ENCODE peak calls at places on chromosome 10, in nine cellular contexts. One of them, this sample, is unnamed. For H3K4me1, the result is how much of the 10 kb centered on the place peaks cover.

GRCh38 chr10:14656052-14656451 is 118.6 kb downstream of the FAM107B start:
- DNase-seq in transverse colon: no peak
- DNase-seq in left lung: no peak
- DNase-seq in OCI-LY7: no peak
- DNase-seq in trophoblast cell: no peak
- DNase-seq in fibroblast of lung: no peak
- DNase-seq in breast epithelium: no peak
- DNase-seq in uterus: no peak
- DNase-seq in upper lobe of left lung: no peak
- DNase-seq in this sample: no peak

GRCh38 chr10:63744060-63744941 is 223.1 kb downstream of the REEP3 start:
- DNase-seq in transverse colon: no peak
- DNase-seq in left lung: no peak
- DNase-seq in OCI-LY7: no peak
- DNase-seq in trophoblast cell: no peak
- DNase-seq in fibroblast of lung: peak
- DNase-seq in breast epithelium: no peak
- DNase-seq in uterus: no peak
- DNase-seq in upper lobe of left lung: no peak
- DNase-seq in this sample: no peak

GRCh38 chr10:127013251-127013656 is 108.0 kb downstream of the DOCK1 start:
- DNase-seq in transverse colon: peak
- DNase-seq in left lung: no peak
- DNase-seq in OCI-LY7: no peak
- DNase-seq in trophoblast cell: no peak
- DNase-seq in fibroblast of lung: no peak
- DNase-seq in breast epithelium: no peak
- DNase-seq in uterus: no peak
- DNase-seq in upper lobe of left lung: no peak
- DNase-seq in this sample: no peak

GRCh38 chr10:124573726-124574455 is 112.3 kb downstream of the LHPP start:
- DNase-seq in transverse colon: no peak
- DNase-seq in left lung: peak
- DNase-seq in OCI-LY7: no peak
- DNase-seq in trophoblast cell: no peak
- DNase-seq in fibroblast of lung: no peak
- DNase-seq in breast epithelium: no peak
- DNase-seq in uterus: no peak
- DNase-seq in upper lobe of left lung: no peak
- DNase-seq in this sample: no peak

GRCh38 chr10:89942217-89942616 is 240.8 kb downstream of the KIF20B start:
- DNase-seq in transverse colon: no peak
- DNase-seq in left lung: no peak
- DNase-seq in OCI-LY7: no peak
- DNase-seq in trophoblast cell: no peak
- DNase-seq in fibroblast of lung: no peak
- DNase-seq in breast epithelium: no peak
- DNase-seq in uterus: no peak
- DNase-seq in upper lobe of left lung: no peak
- DNase-seq in this sample: no peak

GRCh38 chr10:72009430-72010081 is 45.4 kb downstream of the CHST3 start:
- DNase-seq in transverse colon: peak
- DNase-seq in left lung: no peak
- DNase-seq in OCI-LY7: no peak
- DNase-seq in trophoblast cell: peak
- DNase-seq in fibroblast of lung: peak
- DNase-seq in breast epithelium: peak
- DNase-seq in uterus: peak
- DNase-seq in upper lobe of left lung: no peak
- DNase-seq in this sample: peak

GRCh38 chr10:70980687-70981086 is 92.3 kb upstream of the PCBD1 start:
- DNase-seq in transverse colon: no peak
- DNase-seq in left lung: no peak
- DNase-seq in OCI-LY7: no peak
- DNase-seq in trophoblast cell: no peak
- DNase-seq in fibroblast of lung: no peak
- DNase-seq in breast epithelium: no peak
- DNase-seq in uterus: no peak
- DNase-seq in upper lobe of left lung: no peak
- DNase-seq in this sample: no peak

GRCh38 chr10:118445535-118445934 is 103.4 kb upstream of the FAM204A start:
- DNase-seq in transverse colon: no peak
- DNase-seq in left lung: no peak
- DNase-seq in OCI-LY7: no peak
- DNase-seq in trophoblast cell: no peak
- DNase-seq in fibroblast of lung: no peak
- DNase-seq in breast epithelium: no peak
- DNase-seq in uterus: no peak
- DNase-seq in upper lobe of left lung: no peak
- DNase-seq in this sample: no peak

GRCh38 chr10:110275140-110275729 is 29.5 kb downstream of the SMNDC1 start:
- DNase-seq in transverse colon: no peak
- DNase-seq in left lung: no peak
- DNase-seq in OCI-LY7: no peak
- DNase-seq in trophoblast cell: no peak
- DNase-seq in fibroblast of lung: no peak
- DNase-seq in breast epithelium: no peak
- DNase-seq in uterus: no peak
- DNase-seq in upper lobe of left lung: no peak
- DNase-seq in this sample: no peak

GRCh38 chr10:92387289-92387940 is 96.4 kb downstream of the MARCHF5 start:
- DNase-seq in transverse colon: no peak
- DNase-seq in left lung: no peak
- DNase-seq in OCI-LY7: peak
- DNase-seq in trophoblast cell: peak
- DNase-seq in fibroblast of lung: peak
- DNase-seq in breast epithelium: no peak
- DNase-seq in uterus: no peak
- DNase-seq in upper lobe of left lung: no peak
- DNase-seq in this sample: no peak

GRCh38 chr10:123245264-123245663 is 91.1 kb downstream of the BUB3 start:
- DNase-seq in transverse colon: no peak
- DNase-seq in left lung: no peak
- DNase-seq in OCI-LY7: no peak
- DNase-seq in trophoblast cell: no peak
- DNase-seq in fibroblast of lung: no peak
- DNase-seq in breast epithelium: no peak
- DNase-seq in uterus: no peak
- DNase-seq in upper lobe of left lung: no peak
- DNase-seq in this sample: no peak

GRCh38 chr10:80199828-80200227 is 5.5 kb downstream of the ANXA11 start:
- DNase-seq in transverse colon: peak
- DNase-seq in left lung: no peak
- DNase-seq in OCI-LY7: no peak
- DNase-seq in trophoblast cell: peak
- DNase-seq in fibroblast of lung: peak
- DNase-seq in breast epithelium: no peak
- DNase-seq in uterus: peak
- DNase-seq in upper lobe of left lung: no peak
- DNase-seq in this sample: no peak

GRCh38 chr10:112768121-112768520 is 181.9 kb upstream of the TCF7L2 start:
- DNase-seq in transverse colon: no peak
- DNase-seq in left lung: no peak
- DNase-seq in OCI-LY7: no peak
- DNase-seq in trophoblast cell: no peak
- DNase-seq in fibroblast of lung: no peak
- DNase-seq in breast epithelium: no peak
- DNase-seq in uterus: no peak
- DNase-seq in upper lobe of left lung: no peak
- DNase-seq in this sample: no peak

GRCh38 chr10:31207636-31208035 is 111.4 kb upstream of the ZEB1 start:
- DNase-seq in transverse colon: no peak
- DNase-seq in left lung: no peak
- DNase-seq in OCI-LY7: no peak
- DNase-seq in trophoblast cell: no peak
- DNase-seq in fibroblast of lung: no peak
- DNase-seq in breast epithelium: no peak
- DNase-seq in uterus: no peak
- DNase-seq in upper lobe of left lung: no peak
- DNase-seq in this sample: no peak

GRCh38 chr10:88273567-88273966 is 309.6 kb downstream of the RNLS start:
- DNase-seq in transverse colon: no peak
- DNase-seq in left lung: no peak
- DNase-seq in OCI-LY7: no peak
- DNase-seq in trophoblast cell: no peak
- DNase-seq in fibroblast of lung: no peak
- DNase-seq in breast epithelium: no peak
- DNase-seq in uterus: no peak
- DNase-seq in upper lobe of left lung: no peak
- DNase-seq in this sample: no peak

GRCh38 chr10:130561681-130562080 is 425.5 kb downstream of the GLRX3 start:
- DNase-seq in transverse colon: no peak
- DNase-seq in left lung: no peak
- DNase-seq in OCI-LY7: no peak
- DNase-seq in trophoblast cell: no peak
- DNase-seq in fibroblast of lung: no peak
- DNase-seq in breast epithelium: no peak
- DNase-seq in uterus: no peak
- DNase-seq in upper lobe of left lung: no peak
- DNase-seq in this sample: no peak

GRCh38 chr10:130751851-130752250 is 559.7 kb downstream of the TCERG1L start:
- DNase-seq in transverse colon: no peak
- DNase-seq in left lung: no peak
- DNase-seq in OCI-LY7: no peak
- DNase-seq in trophoblast cell: no peak
- DNase-seq in fibroblast of lung: no peak
- DNase-seq in breast epithelium: peak
- DNase-seq in uterus: no peak
- DNase-seq in upper lobe of left lung: no peak
- DNase-seq in this sample: no peak

GRCh38 chr10:124155781-124156401 is 62.5 kb upstream of the CHST15 start:
- DNase-seq in transverse colon: no peak
- DNase-seq in left lung: no peak
- DNase-seq in OCI-LY7: no peak
- DNase-seq in trophoblast cell: peak
- DNase-seq in fibroblast of lung: peak
- DNase-seq in breast epithelium: no peak
- DNase-seq in uterus: no peak
- DNase-seq in upper lobe of left lung: peak
- DNase-seq in this sample: no peak

GRCh38 chr10:43299579-43299978 is 32.7 kb upstream of the RASGEF1A start:
- DNase-seq in transverse colon: peak
- DNase-seq in left lung: no peak
- DNase-seq in OCI-LY7: no peak
- DNase-seq in trophoblast cell: no peak
- DNase-seq in fibroblast of lung: no peak
- DNase-seq in breast epithelium: no peak
- DNase-seq in uterus: no peak
- DNase-seq in upper lobe of left lung: no peak
- DNase-seq in this sample: no peak

GRCh38 chr10:48776005-48776522 is 91.4 kb downstream of the WDFY4 start:
- DNase-seq in transverse colon: no peak
- DNase-seq in left lung: no peak
- DNase-seq in OCI-LY7: no peak
- DNase-seq in trophoblast cell: no peak
- DNase-seq in fibroblast of lung: no peak
- DNase-seq in breast epithelium: no peak
- DNase-seq in uterus: no peak
- DNase-seq in upper lobe of left lung: no peak
- DNase-seq in this sample: no peak

GRCh38 chr10:44395396-44395795 is 10.5 kb upstream of the CXCL12 start:
- DNase-seq in transverse colon: peak
- DNase-seq in left lung: no peak
- DNase-seq in OCI-LY7: no peak
- DNase-seq in trophoblast cell: no peak
- DNase-seq in fibroblast of lung: no peak
- DNase-seq in breast epithelium: no peak
- DNase-seq in uterus: peak
- DNase-seq in upper lobe of left lung: no peak
- DNase-seq in this sample: no peak

GRCh38 chr10:74900297-74900696 is 73.9 kb downstream of the KAT6B start:
- DNase-seq in transverse colon: peak
- DNase-seq in left lung: no peak
- DNase-seq in OCI-LY7: peak
- DNase-seq in trophoblast cell: no peak
- DNase-seq in fibroblast of lung: no peak
- DNase-seq in breast epithelium: no peak
- DNase-seq in uterus: no peak
- DNase-seq in upper lobe of left lung: no peak
- DNase-seq in this sample: no peak

DNA sequence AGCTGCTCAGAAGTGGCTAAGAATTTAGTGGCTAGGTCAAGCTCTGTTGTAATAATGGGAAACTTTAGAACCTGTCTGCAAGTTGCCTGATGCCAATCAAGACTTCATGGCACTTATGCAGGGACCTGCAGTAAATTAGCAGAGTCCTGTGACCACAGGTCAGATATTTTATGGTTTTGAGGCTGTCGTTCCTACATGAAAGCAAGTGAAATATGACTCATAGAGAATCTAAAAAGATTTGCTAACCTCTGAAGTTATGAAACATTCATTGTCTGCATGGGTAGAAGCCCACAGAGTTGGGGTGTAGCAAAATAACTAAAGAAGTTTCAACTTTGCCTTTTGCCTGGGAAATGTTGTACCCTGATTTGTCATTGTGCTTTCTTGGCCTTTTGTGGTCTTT is 32.3 kb downstream of the SLC39A12 start:
- DNase-seq in transverse colon: no peak
- DNase-seq in left lung: no peak
- DNase-seq in OCI-LY7: no peak
- DNase-seq in trophoblast cell: no peak
- DNase-seq in fibroblast of lung: peak
- DNase-seq in breast epithelium: no peak
- DNase-seq in uterus: no peak
- DNase-seq in upper lobe of left lung: no peak
- DNase-seq in this sample: no peak
- H3K4me1 ChIP-seq in transverse colon: under half
- H3K4me1 ChIP-seq in left lung: under half
- H3K4me1 ChIP-seq in OCI-LY7: under half
- H3K4me1 ChIP-seq in trophoblast cell: under half
- H3K4me1 ChIP-seq in fibroblast of lung: under half
- H3K4me1 ChIP-seq in breast epithelium: under half
- H3K4me1 ChIP-seq in uterus: under half
- H3K4me1 ChIP-seq in upper lobe of left lung: under half
- H3K4me1 ChIP-seq in this sample: under half

GRCh38 chr10:86964061-86964846 is 4.0 kb upstream of the ADIRF start:
- DNase-seq in transverse colon: no peak
- DNase-seq in left lung: no peak
- DNase-seq in OCI-LY7: no peak
- DNase-seq in trophoblast cell: no peak
- DNase-seq in fibroblast of lung: no peak
- DNase-seq in breast epithelium: peak
- DNase-seq in uterus: no peak
- DNase-seq in upper lobe of left lung: no peak
- DNase-seq in this sample: no peak
- H3K4me1 ChIP-seq in transverse colon: under half
- H3K4me1 ChIP-seq in left lung: under half
- H3K4me1 ChIP-seq in OCI-LY7: under half
- H3K4me1 ChIP-seq in trophoblast cell: under half
- H3K4me1 ChIP-seq in fibroblast of lung: under half
- H3K4me1 ChIP-seq in breast epithelium: under half
- H3K4me1 ChIP-seq in uterus: under half
- H3K4me1 ChIP-seq in upper lobe of left lung: half or more
- H3K4me1 ChIP-seq in this sample: under half

GRCh38 chr10:132585732-132586722 is 48.4 kb downstream of the INPP5A start:
- DNase-seq in transverse colon: no peak
- DNase-seq in left lung: peak
- DNase-seq in OCI-LY7: no peak
- DNase-seq in trophoblast cell: peak
- DNase-seq in fibroblast of lung: peak
- DNase-seq in breast epithelium: no peak
- DNase-seq in uterus: no peak
- DNase-seq in upper lobe of left lung: peak
- DNase-seq in this sample: no peak
- H3K4me1 ChIP-seq in transverse colon: half or more
- H3K4me1 ChIP-seq in left lung: under half
- H3K4me1 ChIP-seq in OCI-LY7: under half
- H3K4me1 ChIP-seq in trophoblast cell: under half
- H3K4me1 ChIP-seq in fibroblast of lung: under half
- H3K4me1 ChIP-seq in breast epithelium: under half
- H3K4me1 ChIP-seq in uterus: under half
- H3K4me1 ChIP-seq in upper lobe of left lung: half or more
- H3K4me1 ChIP-seq in this sample: under half

GRCh38 chr10:62053860-62054259 is 152.4 kb downstream of the ARID5B start:
- DNase-seq in transverse colon: no peak
- DNase-seq in left lung: no peak
- DNase-seq in OCI-LY7: no peak
- DNase-seq in trophoblast cell: no peak
- DNase-seq in fibroblast of lung: no peak
- DNase-seq in breast epithelium: no peak
- DNase-seq in uterus: no peak
- DNase-seq in upper lobe of left lung: no peak
- DNase-seq in this sample: no peak
- H3K4me1 ChIP-seq in transverse colon: half or more
- H3K4me1 ChIP-seq in left lung: under half
- H3K4me1 ChIP-seq in OCI-LY7: under half
- H3K4me1 ChIP-seq in trophoblast cell: under half
- H3K4me1 ChIP-seq in fibroblast of lung: under half
- H3K4me1 ChIP-seq in breast epithelium: under half
- H3K4me1 ChIP-seq in uterus: under half
- H3K4me1 ChIP-seq in upper lobe of left lung: under half
- H3K4me1 ChIP-seq in this sample: half or more

This sample was measured in ascending aorta.